ENCODE peak calls at places on chromosomes 3 and 15, in four cellular contexts. J is HepG2, Y is GM12878, K is SK-N-SH. L is an unnamed sample.

GRCh38 chr15:95409924-95410323 is 920.6 kb upstream of the NR2F2 start:
- DNase-seq in J (no peak), Y (no peak), K (no peak), L (no peak)

GRCh38 chr3:25679642-25680302 is 15.1 kb upstream of the TOP2B start:
- DNase-seq in J (no peak), Y (no peak), K (no peak), L (peak; percentile 23)

GRCh38 chr15:39756806-39757522 is 25.7 kb downstream of the FSIP1 start:
- DNase-seq in J (peak; percentile 43), Y (no peak), K (no peak), L (peak; percentile 23)

GRCh38 chr15:27260523-27260922 is 289.5 kb downstream of the GABRG3 start:
- DNase-seq in J (no peak), Y (no peak), K (no peak), L (no peak)

GRCh38 chr15:94206463-94207167 is 24.7 kb upstream of the MCTP2 start:
- DNase-seq in J (no peak), Y (no peak), K (no peak), L (no peak)

GRCh38 chr15:82133251-82133650 is 87.4 kb upstream of the MEX3B start:
- DNase-seq in J (no peak), Y (no peak), K (no peak), L (no peak)

GRCh38 chr3:36166477-36166876 is 213.8 kb upstream of the STAC start:
- DNase-seq in J (no peak), Y (no peak), K (no peak), L (no peak)

GRCh38 chr15:63553388-63553791 is 43.8 kb upstream of the FBXL22 start:
- DNase-seq in J (no peak), Y (no peak), K (no peak), L (no peak)

GRCh38 chr3:57852896-57853295 is 96.8 kb downstream of the SLMAP start:
- DNase-seq in J (peak; percentile 9), Y (no peak), K (peak; percentile 8), L (no peak)

GRCh38 chr3:62100233-62100989 is 272.9 kb downstream of the FEZF2 start:
- DNase-seq in J (no peak), Y (no peak), K (no peak), L (no peak)

GRCh38 chr3:177441281-177441812 is 244.1 kb upstream of the TBL1XR1 start:
- DNase-seq in J (no peak), Y (no peak), K (no peak), L (no peak)

GRCh38 chr3:88957751-88958452 is 149.5 kb upstream of the EPHA3 start:
- DNase-seq in J (no peak), Y (no peak), K (no peak), L (no peak)

GRCh38 chr3:86988235-86988634 is 2.7 kb downstream of the VGLL3 start:
- DNase-seq in J (no peak), Y (no peak), K (no peak), L (no peak)

GRCh38 chr3:52298147-52299098 is 10.8 kb downstream of the GLYCTK start:
- DNase-seq in J (no peak), Y (no peak), K (peak; percentile 81), L (peak; percentile 49)

GRCh38 chr15:51536965-51537574 is 85.5 kb downstream of the DMXL2 start:
- DNase-seq in J (peak; percentile 3), Y (no peak), K (peak; percentile 9), L (peak; percentile 37)

GRCh38 chr3:49826016-49826415 is 12.3 kb upstream of the UBA7 start:
- DNase-seq in J (no peak), Y (no peak), K (no peak), L (no peak)

GRCh38 chr3:188021502-188022040 is 132.4 kb upstream of the LPP start:
- DNase-seq in J (peak; percentile 85), Y (no peak), K (no peak), L (no peak)

GRCh38 chr15:48112242-48112641 is 8.5 kb upstream of the SLC24A5 start:
- DNase-seq in J (peak; percentile 16), Y (no peak), K (peak; percentile 36), L (no peak)

GRCh38 chr3:169948559-169949371 is 17.8 kb upstream of the SEC62 start:
- DNase-seq in J (no peak), Y (no peak), K (no peak), L (no peak)

GRCh38 chr3:25854635-25855034 is 64.7 kb downstream of the OXSM start:
- DNase-seq in J (no peak), Y (no peak), K (no peak), L (no peak)

GRCh38 chr3:127942613-127943012 is 27.6 kb downstream of the KBTBD12 start:
- DNase-seq in J (no peak), Y (no peak), K (no peak), L (no peak)

GRCh38 chr3:65854606-65855304 is 184.0 kb downstream of the MAGI1 start:
- DNase-seq in J (no peak), Y (no peak), K (no peak), L (no peak)

GRCh38 chr3:122858373-122858772 is 63.5 kb downstream of the SLC49A4 start:
- DNase-seq in J (peak; percentile 12), Y (no peak), K (peak; percentile 17), L (no peak)

GRCh38 chr15:32677238-32677750 is 35.8 kb downstream of the SCG5 start:
- DNase-seq in J (peak; percentile 96), Y (no peak), K (no peak), L (no peak)

GRCh38 chr3:58004972-58005371 is 3.2 kb upstream of the FLNB start:
- DNase-seq in J (no peak), Y (no peak), K (no peak), L (no peak)

GRCh38 chr3:110495201-110495927 is 576.3 kb upstream of the NECTIN3 start:
- DNase-seq in J (no peak), Y (no peak), K (no peak), L (no peak)

GRCh38 chr3:66812126-66812525 is 186.0 kb upstream of the KBTBD8 start:
- DNase-seq in J (no peak), Y (no peak), K (no peak), L (no peak)

GRCh38 chr15:67652586-67652985 is 110.1 kb downstream of the MAP2K5 start:
- DNase-seq in J (no peak), Y (no peak), K (no peak), L (no peak)

GRCh38 chr3:190585771-190586630 is 72.1 kb downstream of the IL1RAP start:
- DNase-seq in J (peak; percentile 60), Y (no peak), K (peak; percentile 7), L (no peak)

GRCh38 chr3:156586905-156587766 is 32.2 kb upstream of the SSR3 start:
- DNase-seq in J (no peak), Y (no peak), K (no peak), L (no peak)

GRCh38 chr15:28006116-28006911 is 92.8 kb downstream of the OCA2 start:
- DNase-seq in J (no peak), Y (no peak), K (no peak), L (no peak)

GRCh38 chr3:129918461-129918860 is 24.9 kb upstream of the TMCC1 start:
- DNase-seq in J (no peak), Y (no peak), K (no peak), L (no peak)

GRCh38 chr3:116423945-116424344 is 21.3 kb downstream of the LSAMP start:
- DNase-seq in J (no peak), Y (no peak), K (no peak), L (no peak)

GRCh38 chr3:116425126-116425525 is 20.2 kb downstream of the LSAMP start:
- DNase-seq in J (peak; percentile 1), Y (no peak), K (no peak), L (no peak)

GRCh38 chr3:116426036-116426435 is 19.3 kb downstream of the LSAMP start:
- DNase-seq in J (no peak), Y (no peak), K (no peak), L (no peak)

DNA sequence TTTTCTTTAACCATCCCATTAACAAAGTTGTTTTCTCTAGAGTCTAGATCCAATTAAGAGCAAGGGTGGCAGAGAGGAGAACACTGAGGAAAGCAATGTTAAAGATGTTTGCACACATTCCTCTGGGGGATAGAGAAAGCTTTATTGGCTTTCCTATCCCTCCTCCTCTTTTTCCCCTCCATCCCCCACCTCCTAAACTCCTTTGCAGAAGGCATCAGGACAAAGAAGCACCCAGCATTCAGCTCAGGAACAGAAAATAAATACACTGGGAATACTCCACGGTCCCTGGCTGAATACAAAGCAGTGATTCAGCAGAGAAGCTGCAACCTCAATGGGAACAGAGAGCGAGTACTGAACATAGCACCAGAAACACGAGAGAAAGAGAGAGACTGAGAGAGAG is 21.9 kb downstream of the LSAMP start:
- DNase-seq in J (no peak), Y (no peak), K (no peak), L (no peak)
- TF ChIP-seq NFIC in J (no peak), Y (no peak), K (no peak), L (no peak)

GRCh38 chr3:125375950-125376679 is 990 bp upstream of the ZNF148 start:
- DNase-seq in J (peak; percentile 78), Y (no peak), K (peak; percentile 67), L (no peak)
- TF ChIP-seq NFIC in J (peak; percentile 42), Y (peak; percentile 42), K (peak; percentile 56), L (peak; percentile 86)

GRCh38 chr15:90558182-90558581 is 28.5 kb downstream of the CRTC3 start:
- DNase-seq in J (peak; percentile 84), Y (no peak), K (peak; percentile 28), L (no peak)
- TF ChIP-seq NFIC in J (no peak), Y (no peak), K (no peak), L (no peak)

GRCh38 chr15:30992465-30992864 is 1.0 kb upstream of the MTMR10 start:
- DNase-seq in J (peak; percentile 27), Y (no peak), K (no peak), L (no peak)
- TF ChIP-seq NFIC in J (no peak), Y (no peak), K (no peak), L (no peak)

DNA sequence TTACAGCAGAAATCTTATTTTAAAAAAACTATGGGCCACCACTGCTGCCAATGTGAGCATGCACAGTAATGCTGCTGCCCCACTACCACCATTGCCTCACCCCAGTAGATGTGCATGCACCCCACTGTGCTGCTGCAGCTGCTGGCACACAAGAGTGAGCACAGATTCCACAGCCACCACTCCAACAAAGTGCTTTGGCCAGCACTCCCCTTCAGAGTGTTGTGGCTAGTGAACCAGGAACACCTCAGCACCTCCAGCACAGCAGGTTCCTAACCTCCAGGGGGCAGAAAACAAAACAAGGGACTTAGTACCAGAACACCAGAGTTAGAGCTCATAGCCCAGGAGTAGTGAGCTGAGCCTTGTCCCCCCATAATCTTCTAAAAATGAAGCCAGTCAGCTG is 629.6 kb downstream of the PYDC2 start:
- DNase-seq in J (peak; percentile 19), Y (no peak), K (no peak), L (no peak)
- TF ChIP-seq NFIC in J (no peak), Y (no peak), K (no peak), L (no peak)

DNA sequence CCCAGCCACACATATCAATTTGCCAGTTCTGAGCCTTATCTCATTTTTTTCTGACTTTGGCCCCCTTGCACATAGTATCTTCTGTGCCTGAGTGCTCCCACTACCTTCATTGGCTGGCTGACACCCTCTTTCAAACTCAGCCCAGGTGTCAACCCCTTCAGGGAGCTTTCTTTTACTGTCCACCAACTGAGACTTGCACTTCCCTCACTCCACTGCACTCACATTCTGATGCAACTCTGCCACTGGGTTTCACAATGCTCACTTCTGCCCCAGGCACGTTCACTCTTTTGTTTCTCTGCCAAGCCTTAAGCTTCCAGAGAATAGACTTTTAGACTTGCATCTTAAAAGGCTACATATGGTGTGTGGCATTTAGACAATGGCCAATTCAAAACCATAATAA is 101.5 kb upstream of the CBLB start:
- DNase-seq in J (no peak), Y (no peak), K (no peak), L (no peak)
- TF ChIP-seq NFIC in J (no peak), Y (no peak), K (no peak), L (no peak)

GRCh38 chr3:40312661-40313226 is 3.2 kb downstream of the EIF1B start:
- DNase-seq in J (no peak), Y (no peak), K (no peak), L (no peak)
- TF ChIP-seq NFIC in J (no peak), Y (no peak), K (no peak), L (peak; percentile 6)